ENCODE peak calls at places on chromosomes 16 and 17, in six cellular contexts. D, H, Z, B, Y and P are unnamed samples.

GRCh38 chr17:50993544-50993943 is 127.1 kb downstream of the SPAG9 start:
- DNase-seq in B (no peak), H (no peak), Y (no peak), D (no peak), Z (no peak), P (no peak)

GRCh38 chr17:31385428-31386285 is 5.8 kb upstream of the RAB11FIP4 start:
- DNase-seq in D (no peak), Z (no peak), B (no peak), H (no peak), Y (no peak), P (no peak)

GRCh38 chr17:45432405-45433113 is at the start of gene ARHGAP27:
- DNase-seq in H (no peak), Z (no peak), Y (no peak), B (peak; percentile 37), D (no peak), P (peak; percentile 69)

GRCh38 chr17:77019955-77020379 is 120.8 kb upstream of the SEC14L1 start:
- DNase-seq in Y (peak; percentile 70), D (no peak), Z (no peak), B (peak; percentile 29), H (no peak), P (no peak)

GRCh38 chr16:7914738-7915137 is 582.1 kb downstream of the RBFOX1 start:
- DNase-seq in B (no peak), H (peak; percentile 27), D (no peak), Z (no peak), Y (no peak), P (no peak)

GRCh38 chr16:66931665-66932064 is 2.5 kb downstream of the CIAO2B start:
- DNase-seq in H (no peak), B (no peak), Y (no peak), Z (no peak), D (no peak), P (no peak)

GRCh38 chr17:39401412-39402278 is at the start of gene FBXL20:
- DNase-seq in D (peak; percentile 92), Z (peak; percentile 86), B (peak; percentile 89), H (peak; percentile 95), Y (peak; percentile 71), P (peak; percentile 96)

GRCh38 chr17:40915199-40915661 is 22.2 kb downstream of the KRT23 start:
- DNase-seq in Z (no peak), B (peak; percentile 97), Y (no peak), H (no peak), D (no peak), P (no peak)